ENCODE peak calls at places on chromosomes 16 and 17, in seven cellular contexts. N is GM12878, E is H1, U is IMR-90, H is HCT116, B is K562, W is HepG2. V is an unnamed sample.

GRCh38 chr17:10735251-10735650 is 5.4 kb upstream of the TMEM220 start:
- DNase-seq in E (no peak), N (no peak), H (no peak), W (no peak), U (no peak), B (no peak), V (no peak)

GRCh38 chr16:81279375-81279774 is 35.4 kb upstream of the GAN start:
- DNase-seq in W (no peak), U (peak), B (no peak), N (no peak), H (no peak), E (no peak), V (no peak)

GRCh38 chr16:84999200-84999599 is 12.1 kb downstream of the ZDHHC7 start:
- DNase-seq in W (peak), U (peak), H (no peak), E (no peak), B (no peak), N (no peak), V (peak)

GRCh38 chr17:83196973-83197880 is 117.8 kb downstream of the METRNL start:
- DNase-seq in N (no peak), E (no peak), B (no peak), H (no peak), W (no peak), U (no peak), V (no peak)

GRCh38 chr17:82586576-82587233 is 61.5 kb downstream of the WDR45B start:
- DNase-seq in W (no peak), N (no peak), E (no peak), U (no peak), H (no peak), B (no peak), V (no peak)

GRCh38 chr16:19147627-19148026 is 20.4 kb upstream of the SYT17 start:
- DNase-seq in N (no peak), W (no peak), U (no peak), H (no peak), E (no peak), B (no peak), V (no peak)

GRCh38 chr17:13099079-13099478 is 81.3 kb upstream of the ELAC2 start:
- DNase-seq in E (no peak), N (no peak), W (no peak), H (no peak), U (no peak), B (no peak), V (no peak)

GRCh38 chr17:36934759-36935630 is 2.3 kb upstream of the LHX1 start:
- DNase-seq in W (no peak), H (no peak), E (no peak), B (peak), N (no peak), U (no peak), V (peak)

GRCh38 chr17:30858556-30859250 is 26.9 kb downstream of the ATAD5 start:
- DNase-seq in N (no peak), B (no peak), H (no peak), U (peak), E (no peak), W (no peak), V (no peak)

GRCh38 chr17:77462101-77462500 is 321.3 kb downstream of the SEC14L1 start:
- DNase-seq in H (no peak), N (peak), E (no peak), W (no peak), B (no peak), U (no peak), V (no peak)

GRCh38 chr16:83403751-83404150 is 404.0 kb upstream of the HSBP1 start:
- DNase-seq in U (peak), W (no peak), B (no peak), N (no peak), E (no peak), H (no peak), V (no peak)

GRCh38 chr17:33874617-33875060 is 380.4 kb upstream of the CCL2 start:
- DNase-seq in H (no peak), B (peak), N (no peak), U (no peak), E (no peak), W (no peak), V (no peak)

GRCh38 chr16:3934491-3935185 is 54.1 kb upstream of the CREBBP start:
- DNase-seq in H (no peak), W (no peak), E (no peak), U (no peak), B (no peak), N (no peak), V (peak)

GRCh38 chr17:80117491-80118401 is 16.4 kb downstream of the GAA start:
- DNase-seq in W (no peak), E (no peak), H (no peak), U (no peak), N (no peak), B (no peak), V (no peak)

GRCh38 chr17:6261496-6261895 is 173.4 kb downstream of the AIPL1 start:
- DNase-seq in E (no peak), N (no peak), W (no peak), U (no peak), B (no peak), H (no peak), V (no peak)

GRCh38 chr17:77458202-77459017 is 317.6 kb downstream of the SEC14L1 start:
- DNase-seq in B (no peak), W (no peak), N (no peak), H (no peak), E (no peak), U (no peak), V (no peak)

GRCh38 chr17:72254808-72255449 is 134.1 kb downstream of the SOX9 start:
- DNase-seq in U (peak), E (no peak), H (no peak), N (no peak), B (no peak), W (no peak), V (no peak)

GRCh38 chr16:53041196-53041977 is 11.3 kb downstream of the CHD9NB start:
- DNase-seq in B (no peak), W (peak), N (no peak), H (no peak), U (peak), E (no peak), V (no peak)

GRCh38 chr16:30521873-30522641 is 4.3 kb downstream of the ZNF768 start:
- DNase-seq in N (no peak), B (no peak), U (no peak), W (peak), H (no peak), E (no peak), V (peak)

GRCh38 chr16:85269165-85269564 is 156.9 kb upstream of the CIBAR2 start:
- DNase-seq in H (no peak), B (no peak), U (no peak), W (no peak), N (no peak), E (no peak), V (no peak)

GRCh38 chr17:72219136-72219823 is 98.5 kb downstream of the SOX9 start:
- DNase-seq in H (no peak), U (no peak), W (no peak), N (no peak), B (no peak), E (no peak), V (no peak)

GRCh38 chr16:77501260-77501659 is 66.4 kb upstream of the ADAMTS18 start:
- DNase-seq in N (no peak), H (no peak), W (no peak), U (no peak), E (no peak), B (no peak), V (no peak)

GRCh38 chr16:83842755-83843507 is 35.2 kb downstream of the HSBP1 start:
- DNase-seq in W (no peak), U (no peak), B (no peak), H (no peak), E (no peak), N (no peak), V (no peak)

GRCh38 chr16:8774208-8774607 is 23.2 kb downstream of the TMEM186 start:
- DNase-seq in U (no peak), W (no peak), H (no peak), E (no peak), N (no peak), B (no peak), V (no peak)

GRCh38 chr16:30377812-30378235 is 3.2 kb downstream of the MYL11 start:
- DNase-seq in E (no peak), U (peak), W (peak), N (peak), B (no peak), H (peak), V (peak)

GRCh38 chr17:8223356-8224063 is 13.1 kb upstream of the AURKB start:
- DNase-seq in U (peak), B (peak), N (no peak), H (no peak), E (no peak), W (peak), V (peak)

GRCh38 chr17:57521606-57522435 is 223.3 kb downstream of the CCDC182 start:
- DNase-seq in H (no peak), U (peak), E (no peak), B (no peak), N (no peak), W (no peak), V (no peak)

GRCh38 chr17:7467498-7467897 is 11.9 kb downstream of the ZBTB4 start:
- DNase-seq in U (no peak), B (no peak), E (no peak), W (no peak), N (no peak), H (no peak), V (no peak)

GRCh38 chr16:81004646-81005353 is 1.9 kb downstream of the CMC2 start:
- DNase-seq in W (peak), B (no peak), U (peak), N (no peak), E (no peak), H (peak), V (peak)

GRCh38 chr17:72977768-72978417 is 114.6 kb downstream of the SLC39A11 start:
- DNase-seq in U (peak), B (peak), H (peak), E (no peak), N (no peak), W (no peak), V (no peak)

GRCh38 chr16:68893710-68894705 is 50.7 kb downstream of the TANGO6 start:
- DNase-seq in H (no peak), E (no peak), W (peak), N (no peak), B (no peak), U (peak), V (no peak)

GRCh38 chr17:17385502-17385901 is 82.3 kb downstream of the NT5M start:
- DNase-seq in N (no peak), U (no peak), H (no peak), B (no peak), W (no peak), E (no peak), V (no peak)

GRCh38 chr17:13230350-13230900 is 212.6 kb upstream of the ELAC2 start:
- DNase-seq in U (no peak), N (no peak), E (no peak), H (no peak), W (no peak), B (no peak), V (no peak)

GRCh38 chr16:75318737-75319136 is 67.3 kb upstream of the BCAR1 start:
- DNase-seq in N (no peak), E (no peak), H (no peak), W (no peak), U (no peak), B (no peak), V (no peak)

GRCh38 chr16:75317101-75317522 is 65.7 kb upstream of the BCAR1 start:
- DNase-seq in W (no peak), H (no peak), E (no peak), U (no peak), N (no peak), B (no peak), V (no peak)

GRCh38 chr16:75320435-75320834 is 69.0 kb upstream of the BCAR1 start:
- DNase-seq in U (no peak), B (no peak), W (peak), N (no peak), H (no peak), E (no peak), V (no peak)

GRCh38 chr16:75322706-75323105 is 71.3 kb upstream of the BCAR1 start:
- DNase-seq in W (no peak), E (no peak), U (peak), H (no peak), N (no peak), B (no peak), V (no peak)

DNA sequence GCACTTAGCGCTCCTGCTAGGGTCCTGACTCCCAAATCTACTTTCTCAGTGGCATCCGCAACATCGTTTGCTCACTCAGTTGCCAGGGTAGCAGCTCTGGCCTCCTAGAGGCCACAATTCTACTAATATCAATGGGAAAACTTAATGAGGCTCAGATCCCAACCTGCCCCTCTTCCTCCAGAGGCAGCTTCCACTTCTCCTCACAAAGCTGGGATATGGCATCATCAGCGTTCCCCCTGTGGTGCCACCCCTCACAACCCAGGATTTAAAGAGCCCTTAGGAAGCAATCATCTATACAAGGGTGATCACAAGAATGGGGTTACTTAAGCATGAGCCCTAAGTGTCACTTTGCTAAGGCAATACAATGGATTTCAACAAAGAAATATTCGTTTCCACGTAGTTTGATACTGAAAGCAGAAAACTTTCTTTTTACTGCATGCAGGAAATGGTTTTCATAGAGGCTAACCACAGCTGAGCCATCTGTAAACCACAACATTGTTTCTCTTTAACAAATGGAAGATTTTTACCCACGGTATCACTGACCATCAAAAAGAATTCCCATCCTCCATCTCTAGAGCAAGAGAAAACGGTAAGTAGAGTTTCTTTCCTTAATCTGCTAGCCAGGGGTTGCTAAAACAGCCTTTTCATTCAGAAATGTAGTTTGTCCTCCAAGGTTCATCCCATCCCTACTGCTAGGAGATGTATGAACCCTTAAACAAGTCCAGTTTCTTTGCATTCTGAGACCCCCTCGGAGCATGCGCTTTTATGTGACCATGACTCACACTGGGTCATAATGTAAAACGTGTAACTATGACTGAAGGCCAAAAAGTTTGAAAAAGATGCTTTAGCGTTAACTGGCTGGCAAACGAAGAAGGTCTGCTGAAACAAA is 68.3 kb upstream of the BCAR1 start:
- DNase-seq in B (no peak), W (no peak), H (no peak), U (peak), N (peak), E (no peak), V (no peak)
- TF ChIP-seq CEBPB in B (no peak), W (no peak), H (no peak), U (no peak), N (peak), E (no peak), V (no peak)

DNA sequence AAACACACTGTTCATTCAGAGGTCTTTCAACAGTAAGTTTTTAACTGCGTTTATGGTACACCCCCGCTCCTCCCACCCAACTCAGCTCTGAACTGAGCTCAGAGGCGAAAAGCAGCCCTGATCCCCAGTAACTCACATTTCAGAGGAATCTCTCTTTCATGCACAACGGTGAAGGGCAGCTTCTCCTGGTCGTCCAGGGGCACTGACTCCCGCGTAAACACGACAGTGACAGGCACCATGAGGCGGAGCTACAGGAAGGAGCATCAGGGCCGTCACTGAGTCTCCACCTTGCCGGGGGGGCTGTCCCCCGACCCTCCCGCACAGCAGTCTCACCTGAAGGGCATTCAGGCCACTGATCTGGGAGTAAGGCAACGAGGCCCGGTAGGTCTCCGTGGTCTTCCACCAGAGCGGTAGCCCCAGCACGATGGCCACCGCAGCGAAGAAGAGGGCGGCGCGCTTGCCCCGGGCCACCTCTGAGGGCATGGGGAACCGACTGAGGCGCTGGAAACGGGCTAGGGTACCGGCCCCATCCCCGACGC is 539 bp downstream of the PIGS start:
- DNase-seq in N (no peak), H (no peak), B (peak), W (peak), E (no peak), U (no peak), V (peak)
- TF ChIP-seq CEBPB in N (no peak), H (no peak), B (no peak), W (no peak), E (no peak), U (no peak), V (no peak)

DNA sequence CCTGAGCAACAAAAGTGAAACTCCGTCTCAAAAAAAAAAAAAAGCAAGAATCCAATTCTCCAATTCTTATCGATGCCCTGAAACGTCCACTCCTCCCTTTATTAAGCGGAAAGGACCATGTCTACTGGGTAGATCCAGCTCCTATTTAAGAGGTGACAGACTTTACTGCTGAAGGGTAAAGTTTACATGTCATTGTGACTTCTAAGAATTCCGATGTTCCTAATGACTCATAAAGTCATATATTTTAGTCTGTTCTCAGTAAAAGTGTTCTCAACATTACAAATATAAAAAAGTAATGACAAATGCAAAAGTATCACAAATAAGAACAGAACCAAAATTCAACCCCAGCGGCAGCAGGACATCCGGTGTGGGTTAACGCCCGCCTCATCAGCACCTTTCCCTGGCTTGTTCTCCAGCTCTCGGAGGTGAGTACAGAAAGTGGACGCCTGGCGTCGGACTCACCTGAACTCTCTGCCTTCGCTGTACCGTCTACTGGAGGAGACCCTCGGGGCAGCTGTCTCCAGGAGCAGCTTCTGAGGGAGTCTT is 6.8 kb downstream of the AXIN1 start:
- DNase-seq in W (no peak), E (no peak), H (no peak), U (no peak), N (no peak), B (no peak), V (no peak)
- TF ChIP-seq CEBPB in W (no peak), E (no peak), H (no peak), U (no peak), N (no peak), B (no peak), V (no peak)

DNA sequence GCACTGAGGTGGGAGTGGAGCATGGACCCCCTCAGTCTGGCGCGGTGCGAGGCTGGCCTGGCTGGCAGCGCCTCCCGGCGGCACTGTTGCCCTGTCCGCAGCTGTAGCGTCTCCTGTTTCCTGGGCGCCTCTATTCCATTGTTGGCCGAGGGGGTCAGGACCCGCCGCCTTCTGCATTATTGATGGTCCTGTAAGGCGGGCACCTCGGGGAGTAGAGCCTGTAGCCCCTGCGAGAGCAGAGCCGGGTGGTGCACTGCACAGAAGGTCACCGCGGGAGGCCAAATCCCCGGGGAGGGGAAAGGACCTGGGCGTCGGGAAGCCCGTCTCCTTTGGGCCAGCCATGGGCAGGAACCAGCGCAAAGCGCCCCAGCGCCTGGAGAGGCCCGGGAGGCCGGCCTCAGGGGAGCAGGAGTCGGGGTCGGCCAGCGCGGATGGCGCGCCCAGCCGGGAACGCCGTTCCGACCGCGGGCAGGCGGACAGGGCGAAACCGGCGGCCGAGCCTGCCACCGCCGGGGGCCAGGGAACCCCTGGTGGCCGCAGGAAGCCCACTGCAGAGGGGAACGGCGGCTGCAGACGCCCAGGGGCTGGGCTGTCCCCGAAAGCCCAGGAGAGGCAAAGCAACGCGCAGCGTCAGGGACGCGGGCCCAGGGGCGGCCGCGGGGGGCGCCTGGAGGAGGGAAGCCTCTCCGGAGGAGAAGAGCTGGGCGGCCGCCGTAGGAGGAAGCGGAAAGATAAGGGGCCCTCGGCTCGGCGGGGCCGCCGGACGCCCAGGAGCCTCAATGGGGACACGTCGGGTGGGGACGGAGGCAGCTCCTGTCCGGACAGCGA is at the start of gene MYO15B:
- DNase-seq in B (peak), N (no peak), H (no peak), U (no peak), E (no peak), W (no peak), V (no peak)
- TF ChIP-seq CEBPB in B (no peak), N (no peak), H (no peak), U (no peak), E (no peak), W (no peak), V (no peak)

DNA sequence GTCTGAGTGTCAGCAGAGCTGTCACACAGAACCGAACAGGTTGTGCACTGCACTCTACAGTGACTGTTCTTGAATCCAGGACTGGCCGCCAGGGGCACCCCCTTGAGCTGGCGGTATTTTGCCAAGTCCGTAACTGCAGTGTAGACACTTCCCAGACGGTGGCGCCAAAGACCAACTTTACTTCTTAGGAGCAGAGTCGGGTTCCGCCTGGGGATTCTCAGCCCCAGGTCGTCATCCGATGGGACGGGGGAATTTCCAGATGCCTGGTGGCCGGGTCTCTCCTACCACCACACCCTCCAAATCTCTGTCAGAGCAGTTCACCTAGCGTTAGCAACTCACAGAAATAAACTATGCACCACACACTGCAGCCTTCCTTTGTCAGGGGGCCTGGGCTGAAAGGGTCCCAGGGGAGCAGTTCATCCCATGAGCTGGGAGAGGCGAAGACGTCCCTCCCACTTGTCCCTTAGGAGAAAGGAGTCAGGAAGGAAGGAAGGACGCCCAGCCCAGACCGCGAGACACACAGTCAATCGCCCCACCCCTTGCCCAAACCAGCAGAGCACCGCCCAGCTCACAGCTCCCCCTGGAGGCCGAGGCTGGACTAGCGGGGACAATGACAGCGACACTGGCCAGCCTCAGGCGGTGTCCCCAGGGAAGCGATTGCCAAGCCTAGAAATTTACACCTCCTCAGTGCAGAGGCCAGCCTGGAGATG is 7.4 kb upstream of the RIPOR1 start:
- DNase-seq in E (peak), U (peak), W (peak), H (peak), B (peak), N (peak), V (peak)
- TF ChIP-seq CEBPB in E (no peak), U (no peak), W (no peak), H (no peak), B (no peak), N (no peak), V (no peak)